ENCODE peak calls at places on chromosomes 1 and 21, in eight cellular contexts. Y is body of pancreas, D is uterus, S is Peyer's patch, W is ovary, M is adrenal gland, K is heart left ventricle, U is stomach. L is an unnamed sample. For H3K4me1, the result is how much of the 10 kb centered on the place peaks cover.

GRCh38 chr1:100494393-100495084 is 43.4 kb upstream of the GPR88 start:
- DNase-seq in Y (no peak), D (no peak), S (no peak), W (no peak), M (no peak), K (no peak), U (no peak), L (no peak)

GRCh38 chr1:93679546-93679945 is 2.1 kb downstream of the BCAR3 start:
- DNase-seq in Y (no peak), D (no peak), S (no peak), W (no peak), M (no peak), K (no peak), U (no peak), L (no peak)

GRCh38 chr1:1001057-1001630 is 1.2 kb upstream of the HES4 start:
- DNase-seq in Y (peak), D (peak), S (no peak), W (peak), M (no peak), K (peak), U (no peak), L (no peak)

GRCh38 chr21:30620080-30620479 is 347 bp upstream of the KRTAP20-4 start:
- DNase-seq in Y (no peak), D (no peak), S (no peak), W (no peak), M (no peak), K (no peak), U (no peak), L (no peak)

GRCh38 chr1:28329395-28330153 is 734 bp downstream of the MED18 start:
- DNase-seq in Y (peak), D (peak), S (peak), W (peak), M (peak), K (no peak), U (peak), L (no peak)

GRCh38 chr1:214029796-214030195 is 42.0 kb downstream of the PROX1 start:
- DNase-seq in Y (no peak), D (no peak), S (no peak), W (no peak), M (no peak), K (peak), U (no peak), L (no peak)

GRCh38 chr1:205356424-205357151 is at the start of gene KLHDC8A:
- DNase-seq in Y (no peak), D (peak), S (no peak), W (peak), M (peak), K (no peak), U (no peak), L (peak)

GRCh38 chr1:11568687-11569086 is 85.5 kb downstream of the FBXO2 start:
- DNase-seq in Y (no peak), D (no peak), S (no peak), W (no peak), M (no peak), K (no peak), U (no peak), L (no peak)

GRCh38 chr1:113216664-113217063 is 143.7 kb downstream of the LRIG2 start:
- DNase-seq in Y (peak), D (no peak), S (no peak), W (no peak), M (no peak), K (no peak), U (peak), L (no peak)

GRCh38 chr1:51792864-51793263 is 85.7 kb downstream of the NRDC start:
- DNase-seq in Y (no peak), D (no peak), S (no peak), W (no peak), M (no peak), K (no peak), U (no peak), L (no peak)

GRCh38 chr1:168863647-168864234 is 134.7 kb upstream of the DPT start:
- DNase-seq in Y (no peak), D (no peak), S (no peak), W (no peak), M (no peak), K (peak), U (no peak), L (no peak)

GRCh38 chr1:208190784-208191183 is 53.4 kb downstream of the PLXNA2 start:
- DNase-seq in Y (no peak), D (no peak), S (no peak), W (no peak), M (no peak), K (no peak), U (no peak), L (no peak)

GRCh38 chr1:152182431-152182830 is 23.4 kb upstream of the RPTN start:
- DNase-seq in Y (no peak), D (no peak), S (no peak), W (no peak), M (no peak), K (no peak), U (no peak), L (no peak)

GRCh38 chr1:37726191-37726590 is 33.9 kb downstream of the CDCA8 start:
- DNase-seq in Y (no peak), D (no peak), S (no peak), W (no peak), M (no peak), K (no peak), U (no peak), L (no peak)

GRCh38 chr1:222791006-222791710 is 23.7 kb upstream of the DISP1 start:
- DNase-seq in Y (no peak), D (no peak), S (no peak), W (no peak), M (peak), K (no peak), U (no peak), L (no peak)

GRCh38 chr1:13820456-13820855 is 120.5 kb downstream of the PRDM2 start:
- DNase-seq in Y (no peak), D (no peak), S (no peak), W (no peak), M (no peak), K (no peak), U (no peak), L (no peak)

GRCh38 chr1:222694927-222695326 is 17.4 kb downstream of the AIDA start:
- DNase-seq in Y (no peak), D (no peak), S (no peak), W (no peak), M (no peak), K (no peak), U (no peak), L (no peak)

GRCh38 chr1:210467440-210468040 is 138.8 kb downstream of the HHAT start:
- DNase-seq in Y (no peak), D (no peak), S (no peak), W (no peak), M (no peak), K (no peak), U (no peak), L (no peak)

GRCh38 chr1:157377216-157377821 is 175.0 kb downstream of the FCRL5 start:
- DNase-seq in Y (peak), D (no peak), S (peak), W (no peak), M (peak), K (no peak), U (peak), L (peak)

GRCh38 chr1:4696753-4697152 is 42.3 kb downstream of the AJAP1 start:
- DNase-seq in Y (no peak), D (no peak), S (no peak), W (no peak), M (no peak), K (no peak), U (no peak), L (no peak)

GRCh38 chr21:36092676-36093075 is 22.9 kb downstream of the CBR1 start:
- DNase-seq in Y (no peak), D (no peak), S (no peak), W (no peak), M (no peak), K (no peak), U (no peak), L (no peak)

GRCh38 chr1:239951518-239952130 is 140.1 kb upstream of the FMN2 start:
- DNase-seq in Y (peak), D (no peak), S (peak), W (peak), M (peak), K (peak), U (peak), L (no peak)

GRCh38 chr1:10626011-10626731 is 151.4 kb downstream of the PEX14 start:
- DNase-seq in Y (no peak), D (peak), S (no peak), W (no peak), M (no peak), K (no peak), U (no peak), L (peak)

GRCh38 chr1:116852367-116852766 is 57.3 kb upstream of the PTGFRN start:
- DNase-seq in Y (no peak), D (no peak), S (no peak), W (no peak), M (no peak), K (no peak), U (no peak), L (no peak)

GRCh38 chr21:46078322-46078981 is 19.5 kb upstream of the COL6A2 start:
- DNase-seq in Y (peak), D (peak), S (peak), W (no peak), M (no peak), K (peak), U (peak), L (peak)

GRCh38 chr1:201032408-201032807 is 8.9 kb upstream of the KIF21B start:
- DNase-seq in Y (no peak), D (no peak), S (no peak), W (no peak), M (no peak), K (no peak), U (no peak), L (no peak)

GRCh38 chr21:43936186-43936967 is 71.4 kb downstream of the AGPAT3 start:
- DNase-seq in Y (no peak), D (no peak), S (no peak), W (no peak), M (peak), K (no peak), U (no peak), L (no peak)

GRCh38 chr1:101136739-101137138 is 100.1 kb upstream of the S1PR1 start:
- DNase-seq in Y (no peak), D (no peak), S (no peak), W (no peak), M (no peak), K (no peak), U (no peak), L (no peak)

GRCh38 chr1:56045477-56045876 is 533.9 kb downstream of the PLPP3 start:
- DNase-seq in Y (no peak), D (no peak), S (no peak), W (no peak), M (no peak), K (no peak), U (no peak), L (no peak)

DNA sequence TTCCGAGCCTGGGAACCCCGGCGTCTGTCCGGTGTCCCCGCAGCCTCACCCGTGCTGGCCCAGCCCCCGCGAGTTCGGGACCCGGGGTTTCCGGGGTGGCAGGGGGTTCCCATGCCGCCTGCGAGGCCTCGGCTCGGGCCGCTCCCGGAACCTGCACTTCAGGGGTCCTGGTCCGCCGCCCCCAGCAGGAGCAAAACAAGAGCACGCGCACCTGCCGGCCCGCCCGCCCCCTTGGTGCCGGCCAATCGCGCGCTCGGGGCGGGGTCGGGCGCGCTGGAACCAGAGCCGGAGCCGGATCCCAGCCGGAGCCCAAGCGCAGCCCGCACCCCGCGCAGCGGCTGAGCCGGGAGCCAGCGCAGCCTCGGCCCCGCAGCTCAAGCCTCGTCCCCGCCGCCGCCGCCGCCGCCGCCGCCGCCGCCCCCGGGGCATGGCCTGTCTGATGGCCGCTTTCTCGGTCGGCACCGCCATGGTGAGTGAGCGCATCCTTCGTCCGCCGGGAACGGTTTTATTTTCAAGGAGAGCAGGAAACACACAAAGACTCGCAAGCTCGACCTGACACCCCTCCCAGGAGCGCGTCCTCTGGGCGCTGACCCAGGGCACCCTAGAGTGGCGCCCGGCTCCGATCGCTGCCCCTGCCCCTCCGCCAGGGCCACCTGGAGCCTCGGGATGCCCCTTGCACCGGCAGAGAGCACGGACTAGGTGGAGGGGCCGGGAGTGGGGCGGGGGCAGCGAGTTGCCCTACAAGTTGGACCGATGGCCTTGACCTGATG is at the start of gene ABCG1:
- DNase-seq in Y (peak), D (no peak), S (peak), W (no peak), M (peak), K (peak), U (peak), L (peak)
- H3K4me1 ChIP-seq in Y (under half), D (under half), S (under half), W (under half), M (under half), K (under half), U (under half), L (under half)

GRCh38 chr1:91428182-91428798 is 23.7 kb upstream of the HFM1 start:
- DNase-seq in Y (no peak), D (no peak), S (no peak), W (no peak), M (no peak), K (no peak), U (no peak), L (no peak)

GRCh38 chr1:91427741-91428140 is 23.1 kb upstream of the HFM1 start:
- DNase-seq in Y (no peak), D (no peak), S (no peak), W (no peak), M (no peak), K (no peak), U (no peak), L (no peak)
- TF ChIP-seq POLR2A in Y (no peak), D (no peak), S (no peak), W (no peak), M (no peak), K (no peak), U (no peak), L (no peak)

GRCh38 chr1:153548722-153549695 is at the start of gene S100A3:
- DNase-seq in Y (peak), D (peak), S (no peak), W (peak), M (peak), K (peak), U (peak), L (no peak)
- H3K4me1 ChIP-seq in Y (under half), D (under half), S (under half), W (under half), M (under half), K (half or more), U (half or more), L (half or more)

DNA sequence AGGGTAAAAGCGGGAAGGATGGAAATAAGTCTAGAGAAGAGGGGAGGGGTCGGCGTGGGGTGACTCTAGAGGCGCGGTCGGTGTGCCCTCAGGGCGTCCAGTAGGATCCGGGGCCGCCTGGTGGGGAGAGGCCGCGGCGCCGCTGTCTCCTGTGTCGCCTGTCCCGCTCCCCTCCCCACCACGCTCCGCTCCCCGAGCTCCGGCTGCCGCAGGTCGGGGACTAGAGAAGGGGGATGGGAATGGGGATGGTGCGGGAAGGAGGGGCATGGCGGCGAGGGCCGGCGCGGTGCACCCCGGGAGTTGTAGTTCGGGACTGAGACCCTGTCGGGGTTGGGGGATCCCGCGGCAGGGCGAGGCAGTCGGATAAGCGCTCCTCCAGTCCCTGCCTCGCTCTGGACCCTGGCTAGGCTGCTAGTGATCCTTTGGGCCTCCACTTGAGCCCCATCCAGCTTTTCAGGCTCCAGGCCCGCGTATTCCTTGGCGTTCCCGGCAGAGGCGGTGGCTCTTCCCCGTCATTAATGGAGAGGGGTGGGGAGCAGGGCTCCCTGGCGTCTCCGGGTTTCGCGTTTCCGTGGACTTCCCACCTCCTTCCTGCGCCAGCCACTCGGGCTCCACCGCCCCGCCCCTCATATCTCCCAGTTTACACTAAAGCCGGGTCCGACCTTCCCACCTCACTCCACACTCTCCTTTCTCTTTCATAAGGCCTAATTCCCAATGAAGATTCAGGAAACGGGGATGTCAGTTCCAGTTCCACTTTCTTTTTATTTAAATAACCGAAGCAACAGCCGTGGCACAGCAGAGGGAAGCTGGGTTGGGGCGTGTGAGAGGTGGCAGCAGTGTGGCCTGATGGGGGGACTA is at the start of gene ENTREP3:
- DNase-seq in Y (peak), D (peak), S (peak), W (peak), M (peak), K (peak), U (peak), L (peak)
- TF ChIP-seq POLR2A in Y (no peak), D (peak), S (peak), W (peak), M (peak), K (no peak), U (no peak), L (no peak)

GRCh38 chr1:235207202-235207565 is 46.1 kb upstream of the RBM34 start:
- DNase-seq in Y (no peak), D (no peak), S (no peak), W (no peak), M (no peak), K (no peak), U (no peak), L (no peak)
- H3K4me1 ChIP-seq in Y (under half), D (under half), S (under half), W (under half), M (under half), K (under half), U (under half), L (under half)